ENCODE peak calls at places on chromosome 3, in eight cellular contexts. One of them, this sample, is unnamed.

GRCh38 chr3:187746479-187747335 is 1.4 kb upstream of the BCL6 start:
- DNase-seq in adrenal gland: no peak
- DNase-seq in left ventricle myocardium inferior: no peak
- DNase-seq in AG09309: no peak
- DNase-seq in endothelial cell of umbilical vein: no peak
- DNase-seq in GM20000: no peak
- DNase-seq in NB4: no peak
- DNase-seq in LNCaP clone FGC: no peak
- DNase-seq in this sample: no peak

GRCh38 chr3:120568624-120569023 is 27.5 kb upstream of the NDUFB4 start:
- DNase-seq in adrenal gland: no peak
- DNase-seq in left ventricle myocardium inferior: no peak
- DNase-seq in AG09309: no peak
- DNase-seq in endothelial cell of umbilical vein: no peak
- DNase-seq in GM20000: no peak
- DNase-seq in NB4: peak; percentile 27
- DNase-seq in LNCaP clone FGC: no peak
- DNase-seq in this sample: no peak

GRCh38 chr3:24683511-24684384 is 189.1 kb upstream of the THRB start:
- DNase-seq in adrenal gland: peak; percentile 34
- DNase-seq in left ventricle myocardium inferior: no peak
- DNase-seq in AG09309: peak; percentile 62
- DNase-seq in endothelial cell of umbilical vein: peak; percentile 61
- DNase-seq in GM20000: no peak
- DNase-seq in NB4: peak; percentile 51
- DNase-seq in LNCaP clone FGC: peak; percentile 77
- DNase-seq in this sample: no peak

GRCh38 chr3:32113981-32114566 is 7.7 kb downstream of the GPD1L start:
- DNase-seq in adrenal gland: no peak
- DNase-seq in left ventricle myocardium inferior: no peak
- DNase-seq in AG09309: no peak
- DNase-seq in endothelial cell of umbilical vein: no peak
- DNase-seq in GM20000: no peak
- DNase-seq in NB4: no peak
- DNase-seq in LNCaP clone FGC: no peak
- DNase-seq in this sample: no peak

GRCh38 chr3:126872701-126873100 is 110.2 kb upstream of the PLXNA1 start:
- DNase-seq in adrenal gland: no peak
- DNase-seq in left ventricle myocardium inferior: no peak
- DNase-seq in AG09309: no peak
- DNase-seq in endothelial cell of umbilical vein: no peak
- DNase-seq in GM20000: no peak
- DNase-seq in NB4: no peak
- DNase-seq in LNCaP clone FGC: no peak
- DNase-seq in this sample: no peak

GRCh38 chr3:45537960-45538640 is 56.5 kb upstream of the LIMD1 start:
- DNase-seq in adrenal gland: peak; percentile 61
- DNase-seq in left ventricle myocardium inferior: peak; percentile 77
- DNase-seq in AG09309: no peak
- DNase-seq in endothelial cell of umbilical vein: peak; percentile 72
- DNase-seq in GM20000: no peak
- DNase-seq in NB4: peak; percentile 11
- DNase-seq in LNCaP clone FGC: no peak
- DNase-seq in this sample: no peak

GRCh38 chr3:123792473-123793201 is 91.5 kb downstream of the MYLK start:
- DNase-seq in adrenal gland: no peak
- DNase-seq in left ventricle myocardium inferior: no peak
- DNase-seq in AG09309: no peak
- DNase-seq in endothelial cell of umbilical vein: no peak
- DNase-seq in GM20000: no peak
- DNase-seq in NB4: no peak
- DNase-seq in LNCaP clone FGC: no peak
- DNase-seq in this sample: no peak

GRCh38 chr3:89326997-89327396 is 219.6 kb downstream of the EPHA3 start:
- DNase-seq in adrenal gland: no peak
- DNase-seq in left ventricle myocardium inferior: no peak
- DNase-seq in AG09309: no peak
- DNase-seq in endothelial cell of umbilical vein: no peak
- DNase-seq in GM20000: no peak
- DNase-seq in NB4: no peak
- DNase-seq in LNCaP clone FGC: no peak
- DNase-seq in this sample: no peak

GRCh38 chr3:25420885-25421284 is 7.2 kb upstream of the RARB start:
- DNase-seq in adrenal gland: no peak
- DNase-seq in left ventricle myocardium inferior: no peak
- DNase-seq in AG09309: no peak
- DNase-seq in endothelial cell of umbilical vein: no peak
- DNase-seq in GM20000: no peak
- DNase-seq in NB4: no peak
- DNase-seq in LNCaP clone FGC: no peak
- DNase-seq in this sample: no peak

GRCh38 chr3:183142199-183142598 is 20.3 kb downstream of the LAMP3 start:
- DNase-seq in adrenal gland: no peak
- DNase-seq in left ventricle myocardium inferior: no peak
- DNase-seq in AG09309: no peak
- DNase-seq in endothelial cell of umbilical vein: no peak
- DNase-seq in GM20000: no peak
- DNase-seq in NB4: no peak
- DNase-seq in LNCaP clone FGC: no peak
- DNase-seq in this sample: no peak

GRCh38 chr3:73786346-73786807 is 161.6 kb upstream of the PDZRN3 start:
- DNase-seq in adrenal gland: peak; percentile 47
- DNase-seq in left ventricle myocardium inferior: no peak
- DNase-seq in AG09309: peak; percentile 91
- DNase-seq in endothelial cell of umbilical vein: peak; percentile 22
- DNase-seq in GM20000: no peak
- DNase-seq in NB4: no peak
- DNase-seq in LNCaP clone FGC: no peak
- DNase-seq in this sample: no peak

GRCh38 chr3:4738737-4739274 is 240.4 kb upstream of the BHLHE40 start:
- DNase-seq in adrenal gland: no peak
- DNase-seq in left ventricle myocardium inferior: no peak
- DNase-seq in AG09309: no peak
- DNase-seq in endothelial cell of umbilical vein: no peak
- DNase-seq in GM20000: no peak
- DNase-seq in NB4: peak; percentile 95
- DNase-seq in LNCaP clone FGC: no peak
- DNase-seq in this sample: no peak

GRCh38 chr3:11507719-11508118 is 136.0 kb downstream of the VGLL4 start:
- DNase-seq in adrenal gland: no peak
- DNase-seq in left ventricle myocardium inferior: no peak
- DNase-seq in AG09309: no peak
- DNase-seq in endothelial cell of umbilical vein: no peak
- DNase-seq in GM20000: no peak
- DNase-seq in NB4: peak; percentile 25
- DNase-seq in LNCaP clone FGC: no peak
- DNase-seq in this sample: no peak

GRCh38 chr3:13114811-13115615 is 41.8 kb upstream of the IQSEC1 start:
- DNase-seq in adrenal gland: peak; percentile 53
- DNase-seq in left ventricle myocardium inferior: peak; percentile 5
- DNase-seq in AG09309: no peak
- DNase-seq in endothelial cell of umbilical vein: no peak
- DNase-seq in GM20000: no peak
- DNase-seq in NB4: no peak
- DNase-seq in LNCaP clone FGC: no peak
- DNase-seq in this sample: no peak

GRCh38 chr3:20846792-20847191 is 660.8 kb upstream of the SGO1 start:
- DNase-seq in adrenal gland: no peak
- DNase-seq in left ventricle myocardium inferior: no peak
- DNase-seq in AG09309: no peak
- DNase-seq in endothelial cell of umbilical vein: no peak
- DNase-seq in GM20000: no peak
- DNase-seq in NB4: no peak
- DNase-seq in LNCaP clone FGC: no peak
- DNase-seq in this sample: no peak

GRCh38 chr3:45105855-45106655 is 40.1 kb downstream of the CDCP1 start:
- DNase-seq in adrenal gland: no peak
- DNase-seq in left ventricle myocardium inferior: no peak
- DNase-seq in AG09309: peak; percentile 82
- DNase-seq in endothelial cell of umbilical vein: peak; percentile 13
- DNase-seq in GM20000: no peak
- DNase-seq in NB4: peak; percentile 80
- DNase-seq in LNCaP clone FGC: no peak
- DNase-seq in this sample: no peak

GRCh38 chr3:139109271-139109670 is 64.6 kb upstream of the PRR23C start:
- DNase-seq in adrenal gland: no peak
- DNase-seq in left ventricle myocardium inferior: no peak
- DNase-seq in AG09309: no peak
- DNase-seq in endothelial cell of umbilical vein: no peak
- DNase-seq in GM20000: no peak
- DNase-seq in NB4: no peak
- DNase-seq in LNCaP clone FGC: no peak
- DNase-seq in this sample: no peak

GRCh38 chr3:105594219-105594618 is 227.5 kb downstream of the ALCAM start:
- DNase-seq in adrenal gland: no peak
- DNase-seq in left ventricle myocardium inferior: no peak
- DNase-seq in AG09309: no peak
- DNase-seq in endothelial cell of umbilical vein: no peak
- DNase-seq in GM20000: no peak
- DNase-seq in NB4: no peak
- DNase-seq in LNCaP clone FGC: no peak
- DNase-seq in this sample: no peak

GRCh38 chr3:72820405-72820804 is 27.8 kb downstream of the SHQ1 start:
- DNase-seq in adrenal gland: peak; percentile 68
- DNase-seq in left ventricle myocardium inferior: no peak
- DNase-seq in AG09309: peak; percentile 62
- DNase-seq in endothelial cell of umbilical vein: peak; percentile 97
- DNase-seq in GM20000: no peak
- DNase-seq in NB4: no peak
- DNase-seq in LNCaP clone FGC: peak; percentile 89
- DNase-seq in this sample: no peak

GRCh38 chr3:111033470-111034108 is 38.0 kb upstream of the NECTIN3 start:
- DNase-seq in adrenal gland: no peak
- DNase-seq in left ventricle myocardium inferior: no peak
- DNase-seq in AG09309: no peak
- DNase-seq in endothelial cell of umbilical vein: no peak
- DNase-seq in GM20000: no peak
- DNase-seq in NB4: no peak
- DNase-seq in LNCaP clone FGC: no peak
- DNase-seq in this sample: no peak

GRCh38 chr3:187318819-187319616 is 27.5 kb upstream of the MASP1 start:
- DNase-seq in adrenal gland: peak; percentile 59
- DNase-seq in left ventricle myocardium inferior: no peak
- DNase-seq in AG09309: peak; percentile 32
- DNase-seq in endothelial cell of umbilical vein: peak; percentile 60
- DNase-seq in GM20000: peak; percentile 49
- DNase-seq in NB4: peak; percentile 57
- DNase-seq in LNCaP clone FGC: no peak
- DNase-seq in this sample: peak; percentile 42

GRCh38 chr3:171977860-171978259 is 61.5 kb upstream of the FNDC3B start:
- DNase-seq in adrenal gland: no peak
- DNase-seq in left ventricle myocardium inferior: no peak
- DNase-seq in AG09309: no peak
- DNase-seq in endothelial cell of umbilical vein: no peak
- DNase-seq in GM20000: no peak
- DNase-seq in NB4: peak; percentile 91
- DNase-seq in LNCaP clone FGC: no peak
- DNase-seq in this sample: no peak

GRCh38 chr3:126964950-126965349 is 18.0 kb upstream of the PLXNA1 start:
- DNase-seq in adrenal gland: no peak
- DNase-seq in left ventricle myocardium inferior: peak; percentile 5
- DNase-seq in AG09309: no peak
- DNase-seq in endothelial cell of umbilical vein: no peak
- DNase-seq in GM20000: no peak
- DNase-seq in NB4: no peak
- DNase-seq in LNCaP clone FGC: no peak
- DNase-seq in this sample: no peak

GRCh38 chr3:14725564-14726420 is 50.9 kb downstream of the C3orf20 start:
- DNase-seq in adrenal gland: peak; percentile 53
- DNase-seq in left ventricle myocardium inferior: peak; percentile 63
- DNase-seq in AG09309: no peak
- DNase-seq in endothelial cell of umbilical vein: no peak
- DNase-seq in GM20000: no peak
- DNase-seq in NB4: no peak
- DNase-seq in LNCaP clone FGC: no peak
- DNase-seq in this sample: no peak

GRCh38 chr3:194019766-194020165 is 116.2 kb upstream of the HES1 start:
- DNase-seq in adrenal gland: no peak
- DNase-seq in left ventricle myocardium inferior: no peak
- DNase-seq in AG09309: no peak
- DNase-seq in endothelial cell of umbilical vein: no peak
- DNase-seq in GM20000: no peak
- DNase-seq in NB4: no peak
- DNase-seq in LNCaP clone FGC: no peak
- DNase-seq in this sample: no peak

GRCh38 chr3:96863129-96863740 is 48.8 kb downstream of the EPHA6 start:
- DNase-seq in adrenal gland: peak; percentile 40
- DNase-seq in left ventricle myocardium inferior: no peak
- DNase-seq in AG09309: no peak
- DNase-seq in endothelial cell of umbilical vein: peak; percentile 28
- DNase-seq in GM20000: peak; percentile 4
- DNase-seq in NB4: peak; percentile 49
- DNase-seq in LNCaP clone FGC: peak; percentile 46
- DNase-seq in this sample: peak; percentile 3
- TF ChIP-seq CTCF in adrenal gland: peak; percentile 57
- TF ChIP-seq CTCF in left ventricle myocardium inferior: peak; percentile 57
- TF ChIP-seq CTCF in AG09309: peak; percentile 30
- TF ChIP-seq CTCF in endothelial cell of umbilical vein: peak; percentile 57
- TF ChIP-seq CTCF in GM20000: peak; percentile 65
- TF ChIP-seq CTCF in NB4: peak; percentile 58
- TF ChIP-seq CTCF in LNCaP clone FGC: peak; percentile 75
- TF ChIP-seq CTCF in this sample: peak; percentile 66

GRCh38 chr3:131543714-131544113 is 40.9 kb upstream of the MRPL3 start:
- DNase-seq in adrenal gland: peak; percentile 90
- DNase-seq in left ventricle myocardium inferior: peak; percentile 77
- DNase-seq in AG09309: peak; percentile 64
- DNase-seq in endothelial cell of umbilical vein: peak; percentile 82
- DNase-seq in GM20000: no peak
- DNase-seq in NB4: no peak
- DNase-seq in LNCaP clone FGC: peak; percentile 74
- DNase-seq in this sample: no peak
- TF ChIP-seq CTCF in adrenal gland: no peak
- TF ChIP-seq CTCF in left ventricle myocardium inferior: no peak
- TF ChIP-seq CTCF in AG09309: peak; percentile 3
- TF ChIP-seq CTCF in endothelial cell of umbilical vein: no peak
- TF ChIP-seq CTCF in GM20000: no peak
- TF ChIP-seq CTCF in NB4: no peak
- TF ChIP-seq CTCF in LNCaP clone FGC: no peak
- TF ChIP-seq CTCF in this sample: no peak

GRCh38 chr3:167184511-167184910 is 195.6 kb downstream of the ZBBX start:
- DNase-seq in adrenal gland: no peak
- DNase-seq in left ventricle myocardium inferior: no peak
- DNase-seq in AG09309: no peak
- DNase-seq in endothelial cell of umbilical vein: no peak
- DNase-seq in GM20000: no peak
- DNase-seq in NB4: no peak
- DNase-seq in LNCaP clone FGC: no peak
- DNase-seq in this sample: no peak
- TF ChIP-seq CTCF in adrenal gland: no peak
- TF ChIP-seq CTCF in left ventricle myocardium inferior: no peak
- TF ChIP-seq CTCF in AG09309: no peak
- TF ChIP-seq CTCF in endothelial cell of umbilical vein: no peak
- TF ChIP-seq CTCF in GM20000: no peak
- TF ChIP-seq CTCF in NB4: no peak
- TF ChIP-seq CTCF in LNCaP clone FGC: peak; percentile 31
- TF ChIP-seq CTCF in this sample: no peak

DNA sequence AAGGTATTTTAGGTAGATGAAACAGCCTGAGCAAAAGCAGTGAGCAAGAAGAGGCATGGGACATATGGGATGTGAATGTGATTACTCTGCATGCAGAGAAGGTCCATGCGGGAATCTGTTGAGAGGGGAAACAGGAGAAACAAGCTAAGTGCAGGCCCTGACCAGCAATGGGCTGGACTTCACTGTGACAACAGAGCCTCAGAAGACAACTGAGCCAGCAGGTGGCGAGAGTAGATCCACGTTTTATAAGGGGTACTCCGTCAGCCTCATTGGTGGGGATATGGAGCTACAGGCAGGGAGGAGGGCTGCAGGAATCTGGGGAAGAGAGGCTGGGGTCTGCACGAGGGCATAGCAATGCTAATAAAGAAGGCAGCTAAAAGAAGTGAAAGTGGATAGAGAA is 405.9 kb upstream of the LMCD1 start:
- DNase-seq in adrenal gland: no peak
- DNase-seq in left ventricle myocardium inferior: no peak
- DNase-seq in AG09309: no peak
- DNase-seq in endothelial cell of umbilical vein: peak; percentile 10
- DNase-seq in GM20000: no peak
- DNase-seq in NB4: peak; percentile 6
- DNase-seq in LNCaP clone FGC: no peak
- DNase-seq in this sample: no peak
- TF ChIP-seq CTCF in adrenal gland: no peak
- TF ChIP-seq CTCF in left ventricle myocardium inferior: no peak
- TF ChIP-seq CTCF in AG09309: no peak
- TF ChIP-seq CTCF in endothelial cell of umbilical vein: peak; percentile 10
- TF ChIP-seq CTCF in GM20000: no peak
- TF ChIP-seq CTCF in NB4: peak; percentile 8
- TF ChIP-seq CTCF in LNCaP clone FGC: peak; percentile 57
- TF ChIP-seq CTCF in this sample: no peak